ENCODE peak calls at places on chromosomes 11 and 22, in ten cellular contexts. H is activated T-cell treated with anti-CD3 and anti-CD28 coated beads for 1 hour, Q is smooth muscle cell of the brain vasculature, D is left ventricle myocardium inferior, V is B cell, W is endothelial cell, Z is HCEC 1CT, T is mesendoderm, C is substantia nigra, E is fibroblast of pulmonary artery. F is an unnamed sample.

GRCh38 chr11:10328314-10329090 is 23.6 kb downstream of the ADM start:
- DNase-seq in W (no peak), Z (peak; percentile 79), T (no peak), E (peak; percentile 63), V (no peak), Q (no peak), C (no peak), D (no peak), H (no peak), F (no peak)

GRCh38 chr22:37462983-37463382 is 23.2 kb downstream of the MFNG start:
- DNase-seq in C (no peak), D (no peak), Z (no peak), H (no peak), T (peak; percentile 74), Q (no peak), E (peak; percentile 61), V (no peak), W (peak; percentile 62), F (no peak)

GRCh38 chr11:3954448-3955298 is 99.2 kb downstream of the STIM1 start:
- DNase-seq in H (no peak), Q (no peak), Z (peak; percentile 21), T (no peak), E (no peak), V (no peak), C (no peak), D (no peak), W (no peak), F (no peak)

GRCh38 chr22:29071261-29072045 is 1.4 kb upstream of the KREMEN1 start:
- DNase-seq in Q (no peak), T (peak; percentile 67), E (no peak), Z (peak; percentile 25), W (peak; percentile 45), V (peak; percentile 55), C (no peak), H (no peak), D (no peak), F (no peak)

GRCh38 chr22:42697542-42698013 is 23.1 kb downstream of the A4GALT start:
- DNase-seq in T (peak; percentile 79), Z (peak; percentile 76), E (peak; percentile 93), W (no peak), V (peak; percentile 16), H (no peak), D (peak; percentile 91), Q (peak; percentile 24), C (no peak), F (peak; percentile 93)

GRCh38 chr11:21675049-21675616 is 517.8 kb upstream of the ANO5 start:
- DNase-seq in Q (no peak), T (no peak), Z (no peak), C (no peak), W (no peak), V (no peak), E (no peak), H (no peak), D (no peak), F (no peak)

GRCh38 chr11:36010010-36010740 is 66.3 kb downstream of the LDLRAD3 start:
- DNase-seq in V (no peak), D (no peak), C (no peak), H (no peak), Q (peak; percentile 59), T (no peak), W (no peak), Z (peak; percentile 60), E (peak; percentile 49), F (no peak)

GRCh38 chr22:25081409-25081824 is 118.2 kb upstream of the CRYBB3 start:
- DNase-seq in Z (no peak), T (peak; percentile 60), C (no peak), H (peak; percentile 36), E (peak; percentile 55), V (no peak), D (no peak), W (peak; percentile 63), Q (no peak), F (no peak)

GRCh38 chr22:35685731-35686130 is 31.9 kb upstream of the APOL5 start:
- DNase-seq in W (no peak), E (peak; percentile 23), Q (no peak), H (no peak), Z (no peak), T (no peak), V (no peak), D (no peak), C (no peak), F (no peak)

GRCh38 chr11:61079416-61080150 is 22.7 kb upstream of the CD5 start:
- DNase-seq in Q (no peak), T (no peak), W (no peak), Z (no peak), E (no peak), H (no peak), V (no peak), C (no peak), D (no peak), F (no peak)

GRCh38 chr11:10323793-10324170 is 18.9 kb downstream of the ADM start:
- DNase-seq in E (peak; percentile 55), W (no peak), D (no peak), V (no peak), Z (no peak), T (no peak), Q (no peak), H (no peak), C (no peak), F (no peak)